ENCODE peak calls at places on chromosome 22, in eight cellular contexts. S is GM12878, N is HCT116, X is GM23338, G is endothelial cell of umbilical vein, C is H1, Z is HepG2, O is K562. K is an unnamed sample.

GRCh38 chr22:20677684-20678242 is 96.2 kb upstream of the SERPIND1 start:
- DNase-seq in X (no peak), Z (no peak), S (no peak), G (no peak), O (no peak), C (no peak), N (no peak), K (no peak)

GRCh38 chr22:32407936-32408335 is 4.1 kb downstream of the RTCB start:
- DNase-seq in X (no peak), S (no peak), C (no peak), N (no peak), O (no peak), G (no peak), Z (no peak), K (no peak)

GRCh38 chr22:37802310-37803194 is 5.2 kb upstream of the GCAT start:
- DNase-seq in X (peak), O (peak), N (no peak), Z (peak), C (peak), G (peak), S (no peak), K (no peak)

GRCh38 chr22:40224702-40225101 is 47.0 kb downstream of the TNRC6B start:
- DNase-seq in N (no peak), Z (no peak), S (no peak), G (no peak), C (no peak), X (no peak), O (no peak), K (no peak)

GRCh38 chr22:48100685-48101417 is 1338.4 kb downstream of the TBC1D22A start:
- DNase-seq in X (no peak), C (peak), Z (no peak), O (no peak), N (no peak), S (no peak), G (no peak), K (no peak)

GRCh38 chr22:36440429-36441002 is 40.9 kb downstream of the TXN2 start:
- DNase-seq in Z (no peak), G (no peak), O (no peak), N (no peak), X (no peak), S (no peak), C (no peak), K (no peak)

GRCh38 chr22:21606775-21607174 is 23.0 kb downstream of the YDJC start:
- DNase-seq in G (no peak), N (no peak), C (no peak), O (no peak), Z (no peak), S (no peak), X (no peak), K (no peak)

GRCh38 chr22:36765131-36765942 is 10.6 kb downstream of the IFT27 start:
- DNase-seq in X (no peak), G (no peak), S (no peak), Z (no peak), O (no peak), N (no peak), C (no peak), K (no peak)

GRCh38 chr22:37019309-37020191 is at the start of the genes MPST and TST:
- DNase-seq in N (no peak), G (peak), O (peak), C (peak), X (peak), S (no peak), Z (peak), K (no peak)

GRCh38 chr22:36329217-36330078 is 58.3 kb downstream of the MYH9 start:
- DNase-seq in N (peak), C (peak), G (peak), Z (peak), X (peak), S (no peak), O (peak), K (no peak)

GRCh38 chr22:21970037-21970799 is 12.4 kb downstream of the TOP3B start:
- DNase-seq in G (no peak), O (no peak), C (no peak), X (no peak), Z (no peak), S (no peak), N (no peak), K (no peak)

GRCh38 chr22:37623075-37624016 is 14.7 kb downstream of the GGA1 start:
- DNase-seq in S (no peak), C (peak), O (peak), G (peak), Z (peak), N (no peak), X (peak), K (no peak)

GRCh38 chr22:27801197-27801615 is 350 bp downstream of the MN1 start:
- DNase-seq in G (peak), N (no peak), S (no peak), Z (no peak), C (peak), X (peak), O (no peak), K (no peak)

GRCh38 chr22:21624120-21624879 is 5.5 kb downstream of the YDJC start:
- DNase-seq in Z (no peak), N (no peak), G (no peak), O (peak), C (peak), S (no peak), X (peak), K (no peak)

GRCh38 chr22:33124471-33124870 is 66.3 kb upstream of the SYN3 start:
- DNase-seq in X (no peak), C (no peak), N (no peak), S (no peak), G (no peak), Z (no peak), O (no peak), K (no peak)

GRCh38 chr22:50526849-50527801 is 1.7 kb upstream of the SCO2 start:
- DNase-seq in C (peak), Z (peak), O (peak), S (no peak), N (no peak), G (no peak), X (peak), K (no peak)

GRCh38 chr22:27195516-27195915 is 538.1 kb downstream of the MIAT start:
- DNase-seq in O (no peak), N (no peak), S (no peak), X (no peak), G (no peak), Z (no peak), C (no peak), K (no peak)

GRCh38 chr22:36417281-36417686 is 29.5 kb upstream of the MYH9 start:
- DNase-seq in N (no peak), X (peak), C (no peak), O (no peak), G (no peak), S (no peak), Z (no peak), K (no peak)

GRCh38 chr22:50733521-50734342 is 4.3 kb upstream of the ACR start:
- DNase-seq in C (peak), S (no peak), G (no peak), Z (no peak), N (no peak), O (no peak), X (no peak), K (no peak)

GRCh38 chr22:21735198-21736083 is at the start of gene YPEL1:
- DNase-seq in X (peak), N (peak), O (peak), S (peak), C (peak), G (peak), Z (peak), K (no peak)

GRCh38 chr22:20810645-20811044 is 36.7 kb downstream of the SERPIND1 start:
- DNase-seq in S (no peak), G (no peak), C (no peak), N (no peak), X (no peak), O (no peak), Z (no peak), K (no peak)

GRCh38 chr22:37420656-37421467 is 6.4 kb downstream of the ELFN2 start:
- DNase-seq in S (no peak), O (no peak), G (peak), X (peak), C (no peak), Z (no peak), N (no peak), K (no peak)

GRCh38 chr22:28442951-28443876 is 236.4 kb downstream of the TTC28 start:
- DNase-seq in Z (peak), G (peak), N (no peak), X (peak), O (no peak), S (no peak), C (peak), K (no peak)

GRCh38 chr22:34972498-34972897 is 93.5 kb upstream of the ISX start:
- DNase-seq in X (peak), C (peak), O (no peak), S (no peak), Z (no peak), N (no peak), G (no peak), K (no peak)

GRCh38 chr22:43481528-43482309 is 69.9 kb downstream of the MPPED1 start:
- DNase-seq in G (no peak), S (no peak), C (no peak), N (no peak), X (peak), O (no peak), Z (peak), K (no peak)

GRCh38 chr22:36149464-36149863 is 11.1 kb downstream of the APOL3 start:
- DNase-seq in Z (no peak), O (no peak), N (no peak), C (no peak), S (no peak), G (no peak), X (no peak), K (no peak)

GRCh38 chr22:20799449-20799848 is 25.5 kb downstream of the SERPIND1 start:
- DNase-seq in S (no peak), C (no peak), G (no peak), N (no peak), Z (no peak), O (no peak), X (no peak), K (no peak)

GRCh38 chr22:40668611-40669390 is 10.5 kb upstream of the MCHR1 start:
- DNase-seq in Z (peak), G (peak), S (no peak), X (peak), C (no peak), N (peak), O (peak), K (no peak)

GRCh38 chr22:19622061-19622441 is 92.3 kb upstream of the SEPTIN5 start:
- DNase-seq in Z (no peak), S (peak), N (no peak), G (no peak), C (no peak), X (no peak), O (no peak), K (no peak)
- TF ChIP-seq EZH2 in Z (no peak), S (no peak), N (no peak), G (no peak), C (no peak), X (no peak), O (no peak), K (no peak)

GRCh38 chr22:42381152-42381551 is 51.1 kb downstream of the NFAM1 start:
- DNase-seq in X (no peak), Z (no peak), C (no peak), S (no peak), G (no peak), O (no peak), N (no peak), K (no peak)

GRCh38 chr22:42375982-42376381 is 56.2 kb downstream of the NFAM1 start:
- DNase-seq in X (no peak), G (no peak), S (no peak), C (no peak), N (no peak), O (peak), Z (no peak), K (no peak)

GRCh38 chr22:42371112-42371900 is 60.9 kb downstream of the NFAM1 start:
- DNase-seq in S (no peak), X (peak), G (no peak), N (no peak), C (no peak), Z (no peak), O (no peak), K (no peak)

GRCh38 chr22:42379961-42380537 is 52.2 kb downstream of the NFAM1 start:
- DNase-seq in O (no peak), X (no peak), S (no peak), G (no peak), Z (no peak), C (no peak), N (no peak), K (no peak)

DNA sequence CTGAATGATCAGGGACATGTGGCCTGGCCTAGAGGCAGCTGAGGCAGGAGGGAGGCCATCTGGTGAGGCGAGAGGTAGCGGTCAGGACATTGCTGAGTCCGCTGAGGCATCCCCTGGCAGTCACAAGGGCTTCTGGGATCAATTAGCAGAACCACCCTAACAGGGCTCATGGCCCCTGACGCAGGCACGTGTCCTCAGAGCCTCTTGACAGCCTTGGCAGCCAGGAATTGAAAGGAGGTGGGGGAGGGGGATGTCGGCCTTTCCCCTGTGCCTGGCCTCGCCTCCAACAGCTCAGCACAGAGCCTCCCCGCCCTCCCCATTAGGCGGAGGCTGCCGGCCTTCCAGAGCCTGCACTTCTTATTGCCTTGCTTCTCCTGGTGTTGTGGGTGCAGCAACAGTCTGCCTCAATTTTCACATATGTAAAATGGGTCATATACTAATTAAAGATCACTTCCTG is 55.5 kb downstream of the NFAM1 start:
- DNase-seq in X (peak), C (no peak), S (no peak), G (no peak), N (no peak), O (peak), Z (no peak), K (no peak)
- TF ChIP-seq POLR2AphosphoS5 in X (no peak), C (no peak), S (no peak), G (no peak), N (no peak), O (no peak), Z (no peak), K (no peak)

DNA sequence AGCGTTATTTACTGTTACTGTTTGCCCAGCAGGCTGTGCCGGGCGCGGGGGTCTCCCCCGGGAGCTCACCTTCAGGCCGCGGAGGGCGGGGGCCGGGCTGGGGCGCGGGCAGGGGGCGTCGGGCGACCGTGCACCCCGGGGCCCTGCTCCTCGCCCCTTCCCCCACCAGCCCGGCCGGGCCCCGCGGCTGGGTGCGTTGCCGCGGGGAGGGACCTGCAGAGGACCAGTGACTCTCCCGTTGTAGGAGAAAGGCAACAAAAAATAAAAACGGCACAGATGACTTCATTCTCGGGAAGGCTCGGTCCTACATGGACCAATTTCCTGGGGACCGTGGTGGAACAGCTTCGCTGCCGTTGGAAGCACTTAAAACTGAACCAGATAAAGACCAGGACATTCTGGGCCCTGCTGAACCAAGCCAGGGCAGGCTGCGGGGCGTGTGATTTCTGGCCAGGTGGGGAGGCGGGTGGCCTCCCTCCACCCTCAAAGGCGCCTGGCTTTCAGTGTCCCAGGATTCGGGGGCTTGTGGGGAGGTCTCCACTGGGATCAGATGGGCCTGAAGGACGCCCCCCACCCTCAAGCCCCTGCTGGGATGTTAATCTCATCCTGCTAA is 57.3 kb downstream of the IGLL1 start:
- DNase-seq in N (no peak), Z (peak), X (peak), S (no peak), O (no peak), G (peak), C (no peak), K (no peak)
- TF ChIP-seq EZH2 in N (no peak), Z (no peak), X (no peak), S (no peak), O (no peak), G (no peak), C (no peak), K (no peak)

GRCh38 chr22:46397951-46398350 is 62.4 kb downstream of the TRMU start:
- DNase-seq in G (no peak), Z (no peak), S (no peak), C (no peak), O (no peak), X (no peak), N (no peak), K (no peak)
- TF ChIP-seq POLR2AphosphoS5 in G (no peak), Z (no peak), S (no peak), C (no peak), O (no peak), X (no peak), N (no peak), K (no peak)

DNA sequence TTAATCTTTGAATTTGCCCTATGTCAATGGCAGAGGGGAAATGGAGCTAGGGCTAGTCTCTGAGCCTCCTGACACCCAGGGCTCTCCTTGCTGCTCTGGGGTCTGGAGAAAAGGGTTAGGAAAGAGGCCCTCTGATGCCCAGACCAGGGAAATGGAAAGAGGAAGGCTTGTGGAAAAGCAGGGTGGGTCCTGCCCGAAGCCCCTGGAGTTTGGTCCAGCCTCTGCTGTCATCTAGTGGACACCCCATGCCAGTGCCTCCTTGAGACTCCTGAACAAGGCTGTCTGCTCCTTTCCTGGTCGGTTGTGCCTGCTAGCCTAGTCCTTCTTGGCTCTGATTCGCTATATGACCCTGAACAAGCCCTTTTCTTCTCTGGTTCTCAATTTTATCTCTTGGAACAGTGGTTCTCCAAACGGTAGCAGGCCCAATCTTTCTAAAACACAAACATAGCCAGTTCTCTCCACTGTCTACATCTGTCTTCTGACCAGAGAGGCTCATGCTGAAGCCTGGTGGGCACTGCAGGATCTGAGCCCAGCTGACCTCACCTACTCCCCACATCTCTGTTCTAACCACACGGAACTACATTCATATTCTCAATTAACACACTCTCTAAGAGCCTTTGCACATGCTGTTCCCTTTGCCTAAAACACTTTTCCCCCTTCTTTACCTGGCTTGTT is 8.8 kb upstream of the PLA2G3 start:
- DNase-seq in N (peak), S (no peak), Z (peak), X (peak), G (peak), O (peak), C (peak), K (no peak)
- TF ChIP-seq EZH2 in N (no peak), S (no peak), Z (no peak), X (no peak), G (no peak), O (no peak), C (no peak), K (no peak)

GRCh38 chr22:49364398-49364797 is 463.3 kb downstream of the BRD1 start:
- DNase-seq in Z (no peak), G (no peak), S (no peak), O (no peak), C (no peak), X (no peak), N (no peak), K (no peak)
- TF ChIP-seq POLR2AphosphoS5 in Z (no peak), G (no peak), S (no peak), O (no peak), C (no peak), X (no peak), N (no peak), K (no peak)

DNA sequence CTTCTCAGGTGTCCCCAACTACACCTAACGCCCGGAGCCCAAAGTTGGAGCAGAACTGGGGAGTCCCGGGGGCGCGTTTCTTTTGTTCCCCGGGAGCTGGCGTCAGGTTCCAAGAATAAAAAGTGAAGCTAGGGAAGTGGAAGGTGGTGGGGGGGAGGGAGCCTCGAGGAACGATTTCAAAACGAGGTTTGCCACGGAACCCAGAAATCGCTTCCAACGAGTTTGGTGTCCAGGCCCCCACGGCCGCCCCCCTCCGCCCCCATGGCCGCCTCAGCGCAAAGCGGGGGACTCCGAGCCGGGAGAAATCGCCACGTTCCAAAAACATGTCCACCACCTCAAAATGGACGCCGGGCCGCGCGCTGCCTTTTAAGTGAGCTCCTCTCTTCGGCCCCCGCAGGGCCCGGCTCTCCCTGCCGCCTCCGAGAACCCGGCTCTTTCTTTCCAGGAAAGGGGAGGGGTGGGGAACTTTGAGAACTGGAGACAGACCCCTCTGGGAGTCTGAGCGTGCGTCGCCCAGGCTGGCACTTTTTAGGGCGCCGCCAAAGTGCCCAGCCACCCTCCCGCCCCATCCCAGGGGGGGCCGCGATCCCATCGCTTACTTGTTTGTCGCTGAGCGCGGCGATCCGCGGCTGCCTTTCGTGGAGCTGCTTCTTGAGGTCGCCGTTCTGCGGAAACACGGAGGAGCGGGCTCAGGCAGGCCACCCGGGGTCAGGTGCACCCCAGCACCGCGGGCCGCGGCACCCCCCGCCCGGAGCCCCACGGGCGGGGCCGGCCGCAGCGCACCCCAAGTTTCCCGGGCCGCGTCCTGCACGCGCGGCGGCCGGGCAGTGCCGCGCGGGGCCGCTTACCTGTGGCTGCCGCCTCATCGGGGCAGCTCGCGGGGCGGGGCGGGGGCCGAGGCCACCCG is 1.6 kb downstream of the PHF21B start:
- DNase-seq in S (no peak), O (peak), G (peak), Z (no peak), C (peak), X (peak), N (no peak), K (no peak)
- TF ChIP-seq EZH2 in S (no peak), O (no peak), G (peak), Z (no peak), C (no peak), X (no peak), N (no peak), K (no peak)

K was measured in SK-N-MC.